ENCODE peak calls at places on chromosomes 7 and 10, in four cellular contexts. One of them, this sample, is unnamed.

GRCh38 chr7:51011710-51012350 is 229.1 kb upstream of the GRB10 start:
- DNase-seq in mammary epithelial cell: no peak
- DNase-seq in left ventricle myocardium inferior: no peak
- DNase-seq in endodermal cell: no peak
- DNase-seq in this sample: no peak

GRCh38 chr10:72068901-72069446 is 19.4 kb downstream of the SPOCK2 start:
- DNase-seq in mammary epithelial cell: no peak
- DNase-seq in left ventricle myocardium inferior: no peak
- DNase-seq in endodermal cell: no peak
- DNase-seq in this sample: no peak

GRCh38 chr7:151470656-151471180 is 30.8 kb upstream of the CRYGN start:
- DNase-seq in mammary epithelial cell: no peak
- DNase-seq in left ventricle myocardium inferior: no peak
- DNase-seq in endodermal cell: peak; percentile 38
- DNase-seq in this sample: no peak

GRCh38 chr10:5888843-5889623 is 660 bp downstream of the ANKRD16 start:
- DNase-seq in mammary epithelial cell: peak; percentile 32
- DNase-seq in left ventricle myocardium inferior: peak; percentile 24
- DNase-seq in endodermal cell: peak; percentile 87
- DNase-seq in this sample: peak; percentile 59

GRCh38 chr7:115135769-115136410 is 214.0 kb downstream of the MDFIC start:
- DNase-seq in mammary epithelial cell: peak; percentile 1
- DNase-seq in left ventricle myocardium inferior: no peak
- DNase-seq in endodermal cell: no peak
- DNase-seq in this sample: no peak

GRCh38 chr7:131972251-131972650 is 415.8 kb upstream of the PODXL start:
- DNase-seq in mammary epithelial cell: no peak
- DNase-seq in left ventricle myocardium inferior: no peak
- DNase-seq in endodermal cell: no peak
- DNase-seq in this sample: no peak

GRCh38 chr7:10471280-10471679 is 502.4 kb upstream of the PHF14 start:
- DNase-seq in mammary epithelial cell: no peak
- DNase-seq in left ventricle myocardium inferior: no peak
- DNase-seq in endodermal cell: no peak
- DNase-seq in this sample: no peak

GRCh38 chr7:378551-379455 is 88.8 kb downstream of the FOXL3 start:
- DNase-seq in mammary epithelial cell: no peak
- DNase-seq in left ventricle myocardium inferior: no peak
- DNase-seq in endodermal cell: peak; percentile 44
- DNase-seq in this sample: no peak

GRCh38 chr7:151085691-151086620 is at the start of gene AGAP3:
- DNase-seq in mammary epithelial cell: peak; percentile 51
- DNase-seq in left ventricle myocardium inferior: peak; percentile 92
- DNase-seq in endodermal cell: peak; percentile 93
- DNase-seq in this sample: peak; percentile 93

GRCh38 chr7:99404235-99404976 is 4.0 kb downstream of the PDAP1 start:
- DNase-seq in mammary epithelial cell: peak; percentile 45
- DNase-seq in left ventricle myocardium inferior: no peak
- DNase-seq in endodermal cell: no peak
- DNase-seq in this sample: no peak

GRCh38 chr10:4686644-4686996 is 139.4 kb upstream of the AKR1E2 start:
- DNase-seq in mammary epithelial cell: peak; percentile 99
- DNase-seq in left ventricle myocardium inferior: no peak
- DNase-seq in endodermal cell: no peak
- DNase-seq in this sample: no peak

GRCh38 chr10:26488344-26488743 is 50.2 kb downstream of the APBB1IP start:
- DNase-seq in mammary epithelial cell: no peak
- DNase-seq in left ventricle myocardium inferior: no peak
- DNase-seq in endodermal cell: no peak
- DNase-seq in this sample: no peak

GRCh38 chr7:67450171-67450570 is 453.5 kb downstream of the TYW1 start:
- DNase-seq in mammary epithelial cell: no peak
- DNase-seq in left ventricle myocardium inferior: no peak
- DNase-seq in endodermal cell: no peak
- DNase-seq in this sample: no peak

GRCh38 chr10:132362151-132362611 is 30.2 kb downstream of the LRRC27 start:
- DNase-seq in mammary epithelial cell: no peak
- DNase-seq in left ventricle myocardium inferior: no peak
- DNase-seq in endodermal cell: no peak
- DNase-seq in this sample: no peak

DNA sequence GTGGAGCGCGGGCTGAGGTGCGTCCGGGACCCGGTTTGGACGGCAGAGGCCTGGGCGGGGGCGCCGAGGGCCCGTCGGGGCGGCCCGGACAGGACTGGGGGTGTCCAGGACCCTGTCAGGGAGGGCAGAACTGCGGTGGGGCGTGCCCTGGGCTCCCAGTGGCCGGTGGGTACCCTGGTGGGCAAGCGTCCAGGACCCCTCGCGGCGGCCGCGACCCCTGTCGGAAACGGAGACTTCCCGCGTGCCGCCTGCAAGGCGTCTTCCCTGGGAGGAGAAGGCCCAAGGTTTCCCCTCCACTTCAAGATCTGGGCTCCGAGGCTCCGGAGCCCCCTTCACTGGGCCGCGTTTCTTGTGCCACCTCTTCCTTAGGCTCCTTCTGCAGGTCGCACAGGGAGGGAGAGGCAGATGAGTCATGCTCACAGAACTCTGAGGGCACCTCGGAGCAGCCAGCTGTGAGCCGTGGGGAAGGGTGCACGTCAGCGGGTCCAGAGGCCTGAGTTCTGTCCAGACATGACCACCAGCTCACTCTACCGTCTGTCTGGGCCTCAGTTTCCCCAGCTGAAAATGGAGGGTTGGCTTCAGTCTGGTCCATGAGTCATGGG is 536 bp downstream of the ALOX5 start:
- DNase-seq in mammary epithelial cell: peak; percentile 29
- DNase-seq in left ventricle myocardium inferior: no peak
- DNase-seq in endodermal cell: peak; percentile 66
- DNase-seq in this sample: no peak
- H3K4me1 ChIP-seq in mammary epithelial cell: peaks cover 17% of the 10 kb centered on the region
- H3K4me1 ChIP-seq in left ventricle myocardium inferior: peaks cover 21% of the 10 kb centered on the region
- H3K4me1 ChIP-seq in endodermal cell: no peaks in the 10 kb centered on the region
- H3K4me1 ChIP-seq in this sample: peaks cover 8% of the 10 kb centered on the region

GRCh38 chr10:110394898-110395297 is 90.2 kb upstream of the SMNDC1 start:
- DNase-seq in mammary epithelial cell: no peak
- DNase-seq in left ventricle myocardium inferior: no peak
- DNase-seq in endodermal cell: no peak
- DNase-seq in this sample: no peak

GRCh38 chr10:110395350-110396283 is 90.9 kb upstream of the SMNDC1 start:
- DNase-seq in mammary epithelial cell: peak; percentile 97
- DNase-seq in left ventricle myocardium inferior: no peak
- DNase-seq in endodermal cell: peak; percentile 72
- DNase-seq in this sample: no peak

GRCh38 chr10:110394296-110394695 is 89.6 kb upstream of the SMNDC1 start:
- DNase-seq in mammary epithelial cell: no peak
- DNase-seq in left ventricle myocardium inferior: no peak
- DNase-seq in endodermal cell: no peak
- DNase-seq in this sample: no peak

GRCh38 chr10:110397856-110398255 is 93.1 kb upstream of the SMNDC1 start:
- DNase-seq in mammary epithelial cell: no peak
- DNase-seq in left ventricle myocardium inferior: no peak
- DNase-seq in endodermal cell: no peak
- DNase-seq in this sample: no peak

GRCh38 chr10:110396284-110396651 is 91.5 kb upstream of the SMNDC1 start:
- DNase-seq in mammary epithelial cell: no peak
- DNase-seq in left ventricle myocardium inferior: no peak
- DNase-seq in endodermal cell: no peak
- DNase-seq in this sample: no peak
- H3K4me1 ChIP-seq in mammary epithelial cell: peaks cover 50% of the 10 kb centered on the region
- H3K4me1 ChIP-seq in left ventricle myocardium inferior: peaks cover 35% of the 10 kb centered on the region
- H3K4me1 ChIP-seq in endodermal cell: peaks cover 43% of the 10 kb centered on the region
- H3K4me1 ChIP-seq in this sample: no peaks in the 10 kb centered on the region

GRCh38 chr10:124627851-124628675 is 116.1 kb downstream of the FAM53B start:
- DNase-seq in mammary epithelial cell: no peak
- DNase-seq in left ventricle myocardium inferior: peak; percentile 63
- DNase-seq in endodermal cell: no peak
- DNase-seq in this sample: no peak
- H3K4me1 ChIP-seq in mammary epithelial cell: peaks cover 61% of the 10 kb centered on the region
- H3K4me1 ChIP-seq in left ventricle myocardium inferior: peaks cover 100% of the 10 kb centered on the region
- H3K4me1 ChIP-seq in endodermal cell: peaks cover 13% of the 10 kb centered on the region
- H3K4me1 ChIP-seq in this sample: peaks cover 84% of the 10 kb centered on the region

DNA sequence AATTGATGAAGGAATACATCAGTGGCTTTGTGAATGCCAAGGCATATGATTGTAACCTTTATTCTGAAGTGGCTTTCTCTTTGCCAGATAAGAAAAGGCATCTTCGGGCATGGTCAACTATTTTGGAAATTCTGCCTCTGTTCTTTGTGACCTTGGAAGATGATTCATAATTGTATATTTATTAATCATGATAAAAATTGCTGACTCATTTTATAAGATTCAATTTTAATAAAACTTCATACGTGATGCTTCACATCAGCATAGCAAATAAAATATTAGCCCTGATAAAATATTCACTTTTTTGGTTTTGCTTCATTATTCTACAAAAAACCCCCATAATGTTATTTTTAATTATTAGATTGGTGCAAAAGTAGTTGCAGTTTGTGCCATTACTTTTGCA is 200.5 kb downstream of the MACC1 start:
- DNase-seq in mammary epithelial cell: no peak
- DNase-seq in left ventricle myocardium inferior: no peak
- DNase-seq in endodermal cell: no peak
- DNase-seq in this sample: no peak
- H3K4me1 ChIP-seq in mammary epithelial cell: no peaks in the 10 kb centered on the region
- H3K4me1 ChIP-seq in left ventricle myocardium inferior: no peaks in the 10 kb centered on the region
- H3K4me1 ChIP-seq in endodermal cell: no peaks in the 10 kb centered on the region
- H3K4me1 ChIP-seq in this sample: no peaks in the 10 kb centered on the region

DNA sequence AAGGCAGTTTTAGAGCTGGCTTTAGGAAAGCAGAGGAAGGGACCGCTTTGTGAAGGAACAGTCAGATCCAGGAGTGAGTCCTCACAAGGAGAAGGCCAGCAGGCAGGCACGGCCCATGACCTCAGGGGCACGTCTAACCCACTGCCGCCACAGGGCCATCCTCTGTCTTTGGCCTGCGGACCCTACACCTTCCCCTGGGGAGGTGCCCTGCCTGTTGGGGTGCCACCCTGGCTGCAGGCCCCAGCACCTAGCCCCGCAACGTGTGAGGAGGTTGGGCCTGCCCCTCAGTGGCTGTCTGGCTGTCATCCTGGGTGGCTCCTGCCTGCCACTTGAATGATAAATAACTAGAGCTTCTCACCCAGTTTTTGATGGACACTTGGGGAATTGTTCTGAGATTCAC is 31.0 kb upstream of the TRIM8 start:
- DNase-seq in mammary epithelial cell: no peak
- DNase-seq in left ventricle myocardium inferior: no peak
- DNase-seq in endodermal cell: no peak
- DNase-seq in this sample: no peak
- H3K4me1 ChIP-seq in mammary epithelial cell: peaks cover 10% of the 10 kb centered on the region
- H3K4me1 ChIP-seq in left ventricle myocardium inferior: peaks cover 83% of the 10 kb centered on the region
- H3K4me1 ChIP-seq in endodermal cell: peaks cover 11% of the 10 kb centered on the region
- H3K4me1 ChIP-seq in this sample: peaks cover 58% of the 10 kb centered on the region